ENCODE peak calls at places on chromosomes 16 and 17, in eight cellular contexts. Q, I, G, S, T, F, H and E are unnamed samples.
A peak's percentile ranks its signal among the peaks of the same experiment; 100 is the strongest.

GRCh38 chr16:86664518-86665318 is 86.4 kb downstream of the FOXL1 start:
- DNase-seq in I (no peak), T (peak; percentile 96), S (peak; percentile 98), Q (no peak), F (no peak), G (no peak), H (no peak), E (no peak)

GRCh38 chr17:38861399-38861843 is 7.9 kb upstream of the RPL23 start:
- DNase-seq in T (no peak), H (no peak), S (no peak), F (no peak), Q (no peak), I (no peak), G (no peak), E (no peak)

GRCh38 chr16:51286272-51286671 is 135.2 kb upstream of the SALL1 start:
- DNase-seq in Q (peak; percentile 31), H (no peak), T (no peak), S (no peak), I (no peak), G (no peak), F (no peak), E (no peak)

GRCh38 chr17:37774508-37774907 is 29.6 kb upstream of the HNF1B start:
- DNase-seq in Q (no peak), T (no peak), I (no peak), F (no peak), H (no peak), S (no peak), G (no peak), E (no peak)

GRCh38 chr16:27244363-27244755 is 24.2 kb downstream of the NSMCE1 start:
- DNase-seq in F (peak; percentile 49), S (no peak), Q (no peak), H (no peak), T (no peak), I (peak; percentile 35), G (no peak), E (no peak)

GRCh38 chr17:49071106-49071505 is 61.5 kb upstream of the B4GALNT2 start:
- DNase-seq in I (no peak), S (peak; percentile 20), G (no peak), T (peak; percentile 8), Q (no peak), H (no peak), F (no peak), E (no peak)

GRCh38 chr17:149231-149630 is 11.9 kb downstream of the SCGB1C2 start:
- DNase-seq in I (no peak), T (no peak), G (peak; percentile 4), H (no peak), Q (no peak), F (peak; percentile 4), S (no peak), E (no peak)

GRCh38 chr16:66986559-66986958 is 1.8 kb upstream of the CES4A start:
- DNase-seq in Q (no peak), G (no peak), T (no peak), I (no peak), S (no peak), H (no peak), F (no peak), E (no peak)

GRCh38 chr16:2371421-2371820 is 30.9 kb upstream of the ABCA3 start:
- DNase-seq in Q (no peak), G (no peak), S (no peak), H (no peak), T (no peak), I (no peak), F (no peak), E (no peak)

DNA sequence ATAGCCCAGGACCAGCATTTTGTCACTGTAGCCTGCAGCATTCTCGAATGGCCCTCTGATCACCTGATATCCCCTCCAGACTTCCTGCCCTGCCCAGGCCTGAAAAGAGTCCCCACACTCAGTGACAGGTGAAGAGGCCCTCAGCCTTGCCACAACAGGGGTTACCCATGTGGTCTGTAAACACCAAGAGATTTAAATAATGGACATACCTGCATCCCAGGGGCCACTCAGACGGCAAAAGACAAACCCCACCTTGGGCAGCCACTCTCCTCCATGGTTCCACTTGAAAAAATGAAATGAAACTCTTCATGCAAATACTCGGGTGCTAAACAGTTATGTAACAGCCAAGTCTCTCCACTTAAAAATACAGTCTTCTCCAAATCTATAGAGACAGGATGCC is 22.8 kb upstream of the PECAM1 start:
- DNase-seq in H (no peak), Q (no peak), G (no peak), I (no peak), F (peak; percentile 69), S (no peak), T (no peak), E (no peak)
- H3K27ac ChIP-seq in H (peak overlapping the region; percentile 80), Q (peak overlapping the region; percentile 79), G (peak overlapping the region; percentile 70), I (peak overlapping the region; percentile 62), F (peak overlapping the region; percentile 83), S (no peak overlapping the region), T (no peak overlapping the region), E (peak overlapping the region; percentile 1)

GRCh38 chr16:497258-497657 is 30.3 kb upstream of the CAPN15 start:
- DNase-seq in I (no peak), Q (no peak), G (no peak), T (no peak), H (no peak), F (no peak), S (no peak), E (no peak)

GRCh38 chr16:502179-502943 is 25.2 kb upstream of the CAPN15 start:
- DNase-seq in F (no peak), S (no peak), I (no peak), G (no peak), T (no peak), Q (no peak), H (no peak), E (no peak)

GRCh38 chr16:500699-501098 is 26.8 kb upstream of the CAPN15 start:
- DNase-seq in Q (no peak), G (peak; percentile 81), S (no peak), T (no peak), H (peak; percentile 59), I (no peak), F (no peak), E (no peak)

GRCh38 chr16:503150-504071 is 24.1 kb upstream of the CAPN15 start:
- DNase-seq in H (no peak), T (peak; percentile 9), I (no peak), F (no peak), S (no peak), G (no peak), Q (no peak), E (no peak)

DNA sequence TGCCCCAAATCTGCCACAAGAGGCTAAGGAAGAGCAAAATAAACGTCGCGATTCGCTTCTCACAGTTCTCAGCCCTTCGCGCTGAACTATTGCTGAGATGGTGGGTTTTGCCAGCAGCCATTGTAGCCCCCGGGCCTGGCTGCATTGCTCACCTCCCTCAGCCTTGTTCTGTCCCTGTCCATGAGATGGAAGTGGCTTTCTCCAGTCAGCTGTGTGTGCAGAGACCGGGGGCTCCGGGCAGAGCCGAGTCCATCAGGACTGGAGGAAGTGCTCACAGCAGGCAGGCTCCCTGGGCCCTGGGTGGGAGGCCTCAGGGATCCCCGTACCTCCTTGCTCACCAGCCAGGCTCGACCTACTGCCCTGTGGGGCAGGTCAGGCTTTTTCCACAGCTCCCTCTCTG is 27.6 kb upstream of the CAPN15 start:
- DNase-seq in F (no peak), Q (no peak), H (no peak), G (no peak), T (no peak), S (no peak), I (no peak), E (no peak)
- H3K27ac ChIP-seq in F (no peak overlapping the region), Q (no peak overlapping the region), H (no peak overlapping the region), G (no peak overlapping the region), T (no peak overlapping the region), S (no peak overlapping the region), I (no peak overlapping the region), E (no peak overlapping the region)

GRCh38 chr16:24863582-24864437 is 18.0 kb downstream of the SLC5A11 start:
- DNase-seq in I (no peak), S (no peak), H (no peak), Q (no peak), G (no peak), T (no peak), F (no peak), E (no peak)

GRCh38 chr16:24855678-24856077 is 9.9 kb downstream of the SLC5A11 start:
- DNase-seq in Q (no peak), G (no peak), F (no peak), I (no peak), H (no peak), S (no peak), T (no peak), E (no peak)

GRCh38 chr16:24858219-24859041 is 12.7 kb downstream of the SLC5A11 start:
- DNase-seq in Q (no peak), F (peak; percentile 70), T (peak; percentile 66), G (peak; percentile 46), H (peak; percentile 42), S (peak; percentile 40), I (peak; percentile 52), E (no peak)

GRCh38 chr16:24861461-24861860 is 15.7 kb downstream of the SLC5A11 start:
- DNase-seq in F (no peak), I (no peak), Q (no peak), T (no peak), S (no peak), G (no peak), H (no peak), E (no peak)
- H3K27ac ChIP-seq in F (no peak overlapping the region), I (no peak overlapping the region), Q (no peak overlapping the region), T (no peak overlapping the region), S (no peak overlapping the region), G (no peak overlapping the region), H (no peak overlapping the region), E (no peak overlapping the region)

GRCh38 chr17:40486513-40487370 is 14.7 kb downstream of the TNS4 start:
- DNase-seq in G (no peak), H (no peak), F (no peak), T (peak; percentile 88), Q (no peak), I (no peak), S (peak; percentile 90), E (no peak)

GRCh38 chr17:40487371-40488020 is 13.9 kb downstream of the TNS4 start:
- DNase-seq in H (no peak), T (no peak), Q (no peak), G (no peak), S (no peak), F (no peak), I (no peak), E (no peak)

GRCh38 chr17:40484285-40484972 is 17.0 kb downstream of the TNS4 start:
- DNase-seq in Q (no peak), H (no peak), S (no peak), T (no peak), F (no peak), G (no peak), I (no peak), E (no peak)

GRCh38 chr17:40484973-40485530 is 16.4 kb downstream of the TNS4 start:
- DNase-seq in I (no peak), Q (no peak), F (no peak), S (no peak), T (no peak), G (no peak), H (no peak), E (no peak)

DNA sequence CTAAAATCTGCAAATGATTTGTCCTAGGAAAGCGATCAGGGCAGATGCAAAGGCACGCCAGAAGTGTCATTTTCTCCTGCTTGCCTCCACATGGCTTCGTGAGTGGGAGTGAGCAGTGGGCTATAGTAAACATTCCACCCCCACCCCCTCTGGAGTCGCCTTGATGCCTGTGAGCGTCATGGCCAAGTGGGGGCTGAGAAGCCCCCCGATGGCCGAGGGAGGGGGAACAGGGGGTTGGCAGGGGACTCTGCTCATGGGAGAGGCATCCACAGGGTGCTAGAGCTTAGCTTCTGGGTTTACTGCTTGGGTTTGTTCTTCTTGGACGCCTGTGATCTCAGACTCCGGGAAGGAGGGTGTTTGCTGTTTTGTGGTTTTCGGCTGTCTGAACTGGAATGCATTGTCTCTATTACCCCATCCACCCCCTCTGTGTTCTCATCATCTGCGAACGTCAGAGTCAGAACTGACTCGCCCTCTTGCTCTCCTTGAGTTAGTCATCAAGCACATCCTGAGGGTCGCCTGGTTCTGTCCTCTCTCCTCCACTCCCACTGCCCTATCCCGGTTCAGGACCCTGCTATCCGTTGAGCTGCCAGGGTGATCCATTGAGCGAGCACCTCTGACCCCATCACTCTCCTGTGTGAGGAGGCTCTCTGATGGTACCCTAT is 15.4 kb downstream of the TNS4 start:
- DNase-seq in S (peak; percentile 99), Q (no peak), G (no peak), I (no peak), H (no peak), T (peak; percentile 98), F (no peak), E (no peak)
- H3K27ac ChIP-seq in S (peak overlapping the region; percentile 97), Q (peak overlapping the region; percentile 83), G (no peak overlapping the region), I (peak overlapping the region; percentile 64), H (peak overlapping the region; percentile 30), T (peak overlapping the region; percentile 99), F (peak overlapping the region; percentile 58), E (no peak overlapping the region)